ENCODE peak calls at places on chromosomes 7 and 10, in eight cellular contexts. One of them, this sample, is unnamed.

GRCh38 chr10:110363572-110364411 is 59.1 kb upstream of the SMNDC1 start:
- DNase-seq in Peyer's patch: peak
- DNase-seq in H9: no peak
- DNase-seq in aorta: no peak
- DNase-seq in NCI-H1105: no peak
- DNase-seq in astrocyte: no peak
- DNase-seq in adipocyte: no peak
- DNase-seq in activated T-helper 9 cell treated with anti-CD3 and anti-CD28 coated beads, Interleukin-2, amount 50 U/mL, for 16 hours: no peak
- DNase-seq in this sample: no peak

GRCh38 chr10:5692476-5693358 is 8.1 kb downstream of the TASOR2 start:
- DNase-seq in Peyer's patch: peak
- DNase-seq in H9: peak
- DNase-seq in aorta: peak
- DNase-seq in NCI-H1105: no peak
- DNase-seq in astrocyte: peak
- DNase-seq in adipocyte: peak
- DNase-seq in activated T-helper 9 cell treated with anti-CD3 and anti-CD28 coated beads, Interleukin-2, amount 50 U/mL, for 16 hours: peak
- DNase-seq in this sample: no peak

GRCh38 chr7:140036224-140036651 is 26.5 kb downstream of the PARP12 start:
- DNase-seq in Peyer's patch: no peak
- DNase-seq in H9: no peak
- DNase-seq in aorta: no peak
- DNase-seq in NCI-H1105: no peak
- DNase-seq in astrocyte: peak
- DNase-seq in adipocyte: no peak
- DNase-seq in activated T-helper 9 cell treated with anti-CD3 and anti-CD28 coated beads, Interleukin-2, amount 50 U/mL, for 16 hours: no peak
- DNase-seq in this sample: no peak

GRCh38 chr10:69124558-69125121 is 662 bp downstream of the VPS26A start:
- DNase-seq in Peyer's patch: peak
- DNase-seq in H9: peak
- DNase-seq in aorta: no peak
- DNase-seq in NCI-H1105: no peak
- DNase-seq in astrocyte: peak
- DNase-seq in adipocyte: peak
- DNase-seq in activated T-helper 9 cell treated with anti-CD3 and anti-CD28 coated beads, Interleukin-2, amount 50 U/mL, for 16 hours: peak
- DNase-seq in this sample: peak

GRCh38 chr10:129870926-129871660 is 93.0 kb downstream of the EBF3 start:
- DNase-seq in Peyer's patch: no peak
- DNase-seq in H9: no peak
- DNase-seq in aorta: peak
- DNase-seq in NCI-H1105: peak
- DNase-seq in astrocyte: no peak
- DNase-seq in adipocyte: no peak
- DNase-seq in activated T-helper 9 cell treated with anti-CD3 and anti-CD28 coated beads, Interleukin-2, amount 50 U/mL, for 16 hours: no peak
- DNase-seq in this sample: no peak

GRCh38 chr10:123287594-123288247 is 133.5 kb downstream of the BUB3 start:
- DNase-seq in Peyer's patch: no peak
- DNase-seq in H9: no peak
- DNase-seq in aorta: no peak
- DNase-seq in NCI-H1105: no peak
- DNase-seq in astrocyte: peak
- DNase-seq in adipocyte: peak
- DNase-seq in activated T-helper 9 cell treated with anti-CD3 and anti-CD28 coated beads, Interleukin-2, amount 50 U/mL, for 16 hours: no peak
- DNase-seq in this sample: no peak

GRCh38 chr10:51706225-51706624 is 6.8 kb upstream of the CSTF2T start:
- DNase-seq in Peyer's patch: no peak
- DNase-seq in H9: no peak
- DNase-seq in aorta: peak
- DNase-seq in NCI-H1105: no peak
- DNase-seq in astrocyte: peak
- DNase-seq in adipocyte: peak
- DNase-seq in activated T-helper 9 cell treated with anti-CD3 and anti-CD28 coated beads, Interleukin-2, amount 50 U/mL, for 16 hours: no peak
- DNase-seq in this sample: no peak

GRCh38 chr7:155644971-155645509 is 579 bp downstream of the RBM33 start:
- DNase-seq in Peyer's patch: peak
- DNase-seq in H9: peak
- DNase-seq in aorta: no peak
- DNase-seq in NCI-H1105: peak
- DNase-seq in astrocyte: peak
- DNase-seq in adipocyte: peak
- DNase-seq in activated T-helper 9 cell treated with anti-CD3 and anti-CD28 coated beads, Interleukin-2, amount 50 U/mL, for 16 hours: peak
- DNase-seq in this sample: peak

GRCh38 chr7:117195361-117195760 is 127.5 kb downstream of the WNT2 start:
- DNase-seq in Peyer's patch: no peak
- DNase-seq in H9: no peak
- DNase-seq in aorta: no peak
- DNase-seq in NCI-H1105: no peak
- DNase-seq in astrocyte: no peak
- DNase-seq in adipocyte: no peak
- DNase-seq in activated T-helper 9 cell treated with anti-CD3 and anti-CD28 coated beads, Interleukin-2, amount 50 U/mL, for 16 hours: no peak
- DNase-seq in this sample: no peak

GRCh38 chr7:29987821-29988317 is 1.7 kb downstream of the SCRN1 start:
- DNase-seq in Peyer's patch: no peak
- DNase-seq in H9: no peak
- DNase-seq in aorta: no peak
- DNase-seq in NCI-H1105: no peak
- DNase-seq in astrocyte: peak
- DNase-seq in adipocyte: peak
- DNase-seq in activated T-helper 9 cell treated with anti-CD3 and anti-CD28 coated beads, Interleukin-2, amount 50 U/mL, for 16 hours: no peak
- DNase-seq in this sample: no peak

GRCh38 chr7:48052748-48053147 is 17.4 kb downstream of the C7orf57 start:
- DNase-seq in Peyer's patch: no peak
- DNase-seq in H9: no peak
- DNase-seq in aorta: no peak
- DNase-seq in NCI-H1105: no peak
- DNase-seq in astrocyte: peak
- DNase-seq in adipocyte: no peak
- DNase-seq in activated T-helper 9 cell treated with anti-CD3 and anti-CD28 coated beads, Interleukin-2, amount 50 U/mL, for 16 hours: no peak
- DNase-seq in this sample: no peak

GRCh38 chr7:22762866-22763265 is 35.9 kb downstream of the IL6 start:
- DNase-seq in Peyer's patch: no peak
- DNase-seq in H9: no peak
- DNase-seq in aorta: no peak
- DNase-seq in NCI-H1105: no peak
- DNase-seq in astrocyte: no peak
- DNase-seq in adipocyte: no peak
- DNase-seq in activated T-helper 9 cell treated with anti-CD3 and anti-CD28 coated beads, Interleukin-2, amount 50 U/mL, for 16 hours: no peak
- DNase-seq in this sample: no peak

GRCh38 chr10:94008526-94008925 is 14.8 kb downstream of the PLCE1 start:
- DNase-seq in Peyer's patch: no peak
- DNase-seq in H9: no peak
- DNase-seq in aorta: no peak
- DNase-seq in NCI-H1105: no peak
- DNase-seq in astrocyte: no peak
- DNase-seq in adipocyte: no peak
- DNase-seq in activated T-helper 9 cell treated with anti-CD3 and anti-CD28 coated beads, Interleukin-2, amount 50 U/mL, for 16 hours: no peak
- DNase-seq in this sample: no peak

GRCh38 chr10:125774144-125774543 is 1.5 kb downstream of the MMP21 start:
- DNase-seq in Peyer's patch: no peak
- DNase-seq in H9: no peak
- DNase-seq in aorta: no peak
- DNase-seq in NCI-H1105: no peak
- DNase-seq in astrocyte: no peak
- DNase-seq in adipocyte: no peak
- DNase-seq in activated T-helper 9 cell treated with anti-CD3 and anti-CD28 coated beads, Interleukin-2, amount 50 U/mL, for 16 hours: no peak
- DNase-seq in this sample: no peak

GRCh38 chr7:18458830-18459229 is 36.7 kb upstream of the HDAC9 start:
- DNase-seq in Peyer's patch: no peak
- DNase-seq in H9: no peak
- DNase-seq in aorta: no peak
- DNase-seq in NCI-H1105: no peak
- DNase-seq in astrocyte: peak
- DNase-seq in adipocyte: no peak
- DNase-seq in activated T-helper 9 cell treated with anti-CD3 and anti-CD28 coated beads, Interleukin-2, amount 50 U/mL, for 16 hours: no peak
- DNase-seq in this sample: no peak

GRCh38 chr10:5905854-5906507 is 15.9 kb downstream of the FBH1 start:
- DNase-seq in Peyer's patch: no peak
- DNase-seq in H9: no peak
- DNase-seq in aorta: no peak
- DNase-seq in NCI-H1105: no peak
- DNase-seq in astrocyte: no peak
- DNase-seq in adipocyte: no peak
- DNase-seq in activated T-helper 9 cell treated with anti-CD3 and anti-CD28 coated beads, Interleukin-2, amount 50 U/mL, for 16 hours: no peak
- DNase-seq in this sample: no peak

GRCh38 chr10:113061054-113061430 is 111.0 kb downstream of the TCF7L2 start:
- DNase-seq in Peyer's patch: no peak
- DNase-seq in H9: peak
- DNase-seq in aorta: no peak
- DNase-seq in NCI-H1105: no peak
- DNase-seq in astrocyte: no peak
- DNase-seq in adipocyte: no peak
- DNase-seq in activated T-helper 9 cell treated with anti-CD3 and anti-CD28 coated beads, Interleukin-2, amount 50 U/mL, for 16 hours: no peak
- DNase-seq in this sample: no peak

GRCh38 chr10:112875474-112876267 is 74.4 kb upstream of the TCF7L2 start:
- DNase-seq in Peyer's patch: no peak
- DNase-seq in H9: no peak
- DNase-seq in aorta: peak
- DNase-seq in NCI-H1105: no peak
- DNase-seq in astrocyte: peak
- DNase-seq in adipocyte: peak
- DNase-seq in activated T-helper 9 cell treated with anti-CD3 and anti-CD28 coated beads, Interleukin-2, amount 50 U/mL, for 16 hours: no peak
- DNase-seq in this sample: peak

GRCh38 chr7:158957921-158958471 is 101.6 kb downstream of the DYNC2I1 start:
- DNase-seq in Peyer's patch: peak
- DNase-seq in H9: peak
- DNase-seq in aorta: no peak
- DNase-seq in NCI-H1105: peak
- DNase-seq in astrocyte: no peak
- DNase-seq in adipocyte: no peak
- DNase-seq in activated T-helper 9 cell treated with anti-CD3 and anti-CD28 coated beads, Interleukin-2, amount 50 U/mL, for 16 hours: no peak
- DNase-seq in this sample: no peak

GRCh38 chr10:60735244-60735643 is 43.0 kb upstream of the CDK1 start:
- DNase-seq in Peyer's patch: no peak
- DNase-seq in H9: peak
- DNase-seq in aorta: no peak
- DNase-seq in NCI-H1105: peak
- DNase-seq in astrocyte: no peak
- DNase-seq in adipocyte: no peak
- DNase-seq in activated T-helper 9 cell treated with anti-CD3 and anti-CD28 coated beads, Interleukin-2, amount 50 U/mL, for 16 hours: no peak
- DNase-seq in this sample: no peak

This sample was measured in NK-92 treated with Interleukin-12 subunit alpha and Interleukin-12 subunit beta, amount 100 ng/mL, for 24 hours.